ENCODE peak calls at places on chromosomes 3 and 15, in six cellular contexts. S is nucleus accumbens, V is HFF-Myc, L is activated T-cell treated with anti-CD3 and anti-CD28 coated beads for 24 hours, P is stomach, R is iris pigment epithelial cell. I is an unnamed sample.

GRCh38 chr3:178703268-178703975 is 167.2 kb downstream of the KCNMB2 start:
- DNase-seq in V (peak; percentile 88), L (no peak), P (no peak), S (no peak), R (peak; percentile 93), I (no peak)

GRCh38 chr3:9669720-9670432 is 20.6 kb downstream of the MTMR14 start:
- DNase-seq in S (no peak), V (peak; percentile 58), P (peak; percentile 76), L (no peak), R (peak; percentile 36), I (no peak)

GRCh38 chr3:47318921-47319320 is 36.2 kb downstream of the KLHL18 start:
- DNase-seq in R (no peak), V (no peak), S (no peak), P (no peak), L (no peak), I (no peak)

GRCh38 chr3:158160958-158161357 is 51.1 kb downstream of the RSRC1 start:
- DNase-seq in V (peak; percentile 40), P (no peak), S (no peak), R (peak; percentile 84), L (no peak), I (no peak)

GRCh38 chr3:112302881-112303761 is 9.1 kb upstream of the SLC9C1 start:
- DNase-seq in S (no peak), L (no peak), V (no peak), R (peak; percentile 21), P (no peak), I (no peak)

GRCh38 chr15:67840747-67841634 is 1.1 kb upstream of the RNU6-1 start:
- DNase-seq in L (no peak), R (peak; percentile 43), S (no peak), V (no peak), P (no peak), I (no peak)

GRCh38 chr15:29734917-29735572 is 87.2 kb downstream of the TJP1 start:
- DNase-seq in V (no peak), L (no peak), P (no peak), R (peak; percentile 82), S (no peak), I (peak; percentile 43)

GRCh38 chr3:31250116-31250813 is 282.5 kb upstream of the STT3B start:
- DNase-seq in V (no peak), S (no peak), L (no peak), R (peak; percentile 9), P (no peak), I (no peak)

GRCh38 chr3:115330406-115330805 is 183.3 kb upstream of the ZBTB20 start:
- DNase-seq in S (no peak), R (peak; percentile 73), L (no peak), P (no peak), V (peak; percentile 52), I (no peak)

GRCh38 chr3:110413291-110413690 is 658.3 kb upstream of the NECTIN3 start:
- DNase-seq in P (no peak), V (no peak), S (no peak), R (peak; percentile 32), L (no peak), I (no peak)

I was measured in prostate gland.